ENCODE peak calls at places on chromosome X, in seven cellular contexts. V, E, Z, K, M, J and P are unnamed samples. For H3K4me1, the result is how much of the 10 kb centered on the place peaks cover.

GRCh38 chrX:125826080-125826479 is 340.0 kb downstream of the DCAF12L2 start:
- DNase-seq in M (no peak), K (no peak), V (no peak), J (no peak), E (peak), Z (no peak), P (no peak)

GRCh38 chrX:70434914-70435586 is 9.6 kb upstream of the DLG3 start:
- DNase-seq in V (peak), J (no peak), Z (peak), E (peak), K (no peak), M (peak), P (peak)

GRCh38 chrX:40542208-40542607 is 38.6 kb upstream of the ATP6AP2 start:
- DNase-seq in M (no peak), J (no peak), E (no peak), V (no peak), Z (no peak), K (no peak), P (no peak)

GRCh38 chrX:46577116-46578005 is 3.8 kb downstream of the CHST7 start:
- DNase-seq in V (no peak), J (no peak), E (peak), K (no peak), M (no peak), Z (no peak), P (no peak)

GRCh38 chrX:69616520-69617203 is 749 bp downstream of the EDA start:
- DNase-seq in M (peak), K (no peak), J (peak), Z (peak), E (peak), V (peak), P (peak)

GRCh38 chrX:115939636-115940160 is 230.8 kb upstream of the AGTR2 start:
- DNase-seq in V (no peak), E (no peak), J (no peak), Z (no peak), K (no peak), M (no peak), P (no peak)

GRCh38 chrX:121504148-121504547 is 456.7 kb downstream of the GLUD2 start:
- DNase-seq in Z (no peak), M (no peak), E (no peak), K (no peak), J (no peak), V (no peak), P (no peak)

GRCh38 chrX:40169193-40170086 is 71.7 kb upstream of the BCOR start:
- DNase-seq in Z (peak), V (peak), M (peak), K (peak), E (peak), J (peak), P (peak)

GRCh38 chrX:15564981-15565579 is 35.7 kb downstream of the ACE2 start:
- DNase-seq in V (peak), K (no peak), Z (peak), M (peak), E (peak), J (no peak), P (peak)

GRCh38 chrX:117969337-117969736 is 147.3 kb downstream of the KLHL13 start:
- DNase-seq in M (no peak), Z (no peak), V (no peak), J (no peak), K (no peak), E (no peak), P (no peak)

GRCh38 chrX:77009691-77010090 is 437.5 kb upstream of the FGF16 start:
- DNase-seq in V (no peak), Z (no peak), J (no peak), E (no peak), M (no peak), K (no peak), P (no peak)

GRCh38 chrX:94107981-94108380 is 434.0 kb downstream of the FAM133A start:
- DNase-seq in V (no peak), E (no peak), M (no peak), K (no peak), Z (no peak), J (no peak), P (no peak)

GRCh38 chrX:110944793-110945466 is 149.3 kb upstream of the CHRDL1 start:
- DNase-seq in K (no peak), J (no peak), M (no peak), Z (no peak), E (peak), V (peak), P (peak)

GRCh38 chrX:119809185-119809666 is 17.8 kb upstream of the RPL39 start:
- DNase-seq in J (no peak), E (peak), M (no peak), Z (no peak), K (no peak), V (no peak), P (no peak)

GRCh38 chrX:30212172-30212571 is 3.2 kb upstream of the MAGEB2 start:
- DNase-seq in E (peak), Z (no peak), K (no peak), M (no peak), V (no peak), J (no peak), P (no peak)

GRCh38 chrX:45803383-45803921 is 602.8 kb upstream of the DIPK2B start:
- DNase-seq in K (no peak), M (no peak), V (no peak), E (no peak), J (no peak), Z (no peak), P (no peak)

DNA sequence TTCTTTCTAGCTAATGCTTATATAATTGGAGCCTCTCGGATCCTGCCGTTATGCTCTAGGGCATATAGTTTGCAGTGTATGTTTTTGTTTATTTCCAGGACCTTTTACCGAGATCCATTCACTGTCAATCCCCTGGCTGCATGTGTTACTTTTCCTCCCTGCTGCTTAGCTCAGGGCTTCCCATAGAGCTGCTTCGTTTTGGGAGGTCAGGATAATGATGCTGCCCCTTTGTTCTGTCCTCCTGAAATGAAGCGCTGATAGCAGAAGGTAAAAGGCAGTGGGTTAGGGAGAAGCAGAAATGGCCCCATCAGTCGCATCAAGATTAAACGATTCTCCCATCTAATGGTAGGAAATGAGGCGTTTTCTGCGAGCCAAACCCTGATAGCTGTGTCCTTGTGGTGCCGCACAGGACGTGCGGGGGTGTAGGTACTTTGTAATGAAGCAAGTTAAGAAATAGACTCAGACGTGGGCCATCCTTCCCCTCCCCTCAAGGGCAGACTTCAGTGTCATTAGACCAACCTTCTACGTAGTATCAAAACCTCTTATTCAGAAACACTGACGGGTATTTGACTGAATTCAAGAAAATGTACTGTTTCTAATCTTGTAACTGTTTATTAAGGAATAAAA is 37.3 kb downstream of the AFF2 start:
- DNase-seq in J (no peak), E (peak), Z (no peak), M (no peak), V (no peak), K (no peak), P (no peak)
- H3K4me1 ChIP-seq in J (under half), E (under half), Z (under half), M (under half), V (under half), K (under half), P (under half)

GRCh38 chrX:13938766-13939530 is 90.7 kb downstream of the GEMIN8 start:
- DNase-seq in J (no peak), Z (no peak), M (no peak), K (no peak), E (peak), V (peak), P (no peak)
- H3K4me3 ChIP-seq in J (no peak), Z (peak), M (peak), K (peak), E (no peak), V (peak), P (peak)

DNA sequence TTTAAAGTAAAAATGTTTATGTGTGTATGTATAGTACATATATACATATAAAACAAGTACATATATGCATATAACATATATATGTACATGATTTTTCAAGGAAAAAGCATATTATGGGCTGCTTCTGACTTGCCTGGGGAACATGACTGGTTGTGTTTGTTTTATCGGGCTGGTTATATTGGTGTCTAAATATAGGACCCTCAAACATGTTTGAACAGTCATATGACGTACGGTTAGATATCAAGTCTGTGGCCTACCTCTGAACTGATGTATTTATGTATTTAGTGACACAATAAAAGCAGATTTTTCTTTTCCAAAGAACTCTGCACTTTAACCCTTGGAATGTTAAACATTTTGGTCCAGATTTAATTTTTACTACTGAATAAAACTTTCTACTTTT is 37.9 kb upstream of the ARSD start:
- DNase-seq in E (no peak), V (no peak), J (no peak), Z (no peak), K (no peak), M (no peak), P (no peak)
- H3K27ac ChIP-seq in E (no peak), V (no peak), J (no peak), Z (no peak), K (no peak), M (no peak), P (no peak)

DNA sequence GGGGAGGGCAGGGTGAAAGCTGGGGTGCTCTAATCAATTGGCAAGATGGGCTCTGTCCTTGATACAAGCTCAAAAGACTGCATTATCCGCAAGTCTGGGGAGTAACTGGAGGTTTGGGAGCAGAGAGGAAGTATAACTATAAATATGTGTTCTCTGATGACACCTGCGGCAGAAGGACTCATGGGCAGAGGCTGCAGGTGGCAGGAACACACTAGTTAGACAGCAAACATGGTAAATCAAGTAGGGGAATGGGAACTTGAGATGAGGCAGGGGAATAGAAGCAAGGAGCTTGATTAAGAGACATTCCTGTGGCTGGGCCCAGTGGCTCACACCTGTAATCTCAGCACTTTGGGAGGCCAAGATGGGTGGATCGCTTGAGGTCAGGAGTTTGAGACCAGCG is 30.3 kb downstream of the SH3KBP1 start:
- DNase-seq in Z (no peak), K (no peak), E (no peak), J (no peak), M (no peak), V (no peak), P (no peak)
- H3K4me1 ChIP-seq in Z (under half), K (under half), E (under half), J (under half), M (under half), V (under half), P (under half)

GRCh38 chrX:107715331-107716044 is 60.1 kb downstream of the TSC22D3 start:
- DNase-seq in K (no peak), E (no peak), V (no peak), M (no peak), J (no peak), Z (peak), P (no peak)
- H3K4me3 ChIP-seq in K (peak), E (peak), V (peak), M (peak), J (peak), Z (peak), P (peak)